ENCODE peak calls at places on chromosome X, in six cellular contexts. G is GM13976; Y is PC-9; H is activated T-helper 1 cell treated with anti-CD3 and anti-CD28 coated beads, Interleukin-2, amount 50 U/mL, for 16 hours; B is PC-3; I is cerebellar cortex. Q is an unnamed sample.

GRCh38 chrX:153521034-153521433 is 3.6 kb downstream of the ATP2B3 start:
- DNase-seq in H (no peak), B (no peak), I (peak; percentile 86), G (no peak), Y (peak; percentile 55), Q (peak; percentile 75)

GRCh38 chrX:13684361-13684760 is 4.6 kb upstream of the RAB9A start:
- DNase-seq in I (no peak), H (no peak), Y (no peak), G (no peak), B (no peak), Q (no peak)

GRCh38 chrX:23802431-23802830 is 19.5 kb downstream of the SAT1 start:
- DNase-seq in B (no peak), Y (no peak), G (no peak), I (no peak), H (no peak), Q (no peak)

GRCh38 chrX:12824944-12825343 is 33.7 kb downstream of the PRPS2 start:
- DNase-seq in G (no peak), Y (no peak), B (no peak), I (no peak), H (no peak), Q (peak; percentile 2)

GRCh38 chrX:111736571-111736970 is 55.6 kb downstream of the ALG13 start:
- DNase-seq in G (no peak), I (no peak), H (no peak), Y (no peak), B (no peak), Q (no peak)

GRCh38 chrX:129193357-129193756 is 329.9 kb downstream of the SMARCA1 start:
- DNase-seq in G (no peak), B (peak; percentile 24), I (no peak), H (no peak), Y (peak; percentile 5), Q (peak; percentile 81)

GRCh38 chrX:42975906-42976305 is 197.9 kb upstream of the PPP1R2C start:
- DNase-seq in Y (no peak), G (no peak), I (no peak), B (no peak), H (no peak), Q (no peak)

GRCh38 chrX:9687899-9688298 is 77.7 kb downstream of the GPR143 start:
- DNase-seq in G (no peak), B (no peak), I (no peak), H (no peak), Y (no peak), Q (no peak)

GRCh38 chrX:118459494-118459893 is 36.1 kb upstream of the DOCK11 start:
- DNase-seq in G (peak; percentile 46), H (no peak), Y (peak; percentile 19), B (peak; percentile 52), I (peak; percentile 36), Q (peak; percentile 29)

GRCh38 chrX:18582910-18583493 is 88.9 kb downstream of the RS1 start:
- DNase-seq in Y (no peak), B (no peak), H (no peak), I (no peak), G (no peak), Q (no peak)

GRCh38 chrX:15675490-15675921 is 10.9 kb upstream of the CLTRN start:
- DNase-seq in G (peak; percentile 84), H (no peak), Y (peak; percentile 84), I (no peak), B (peak; percentile 80), Q (peak; percentile 83)

GRCh38 chrX:154715825-154716224 is 35.1 kb downstream of the GAB3 start:
- DNase-seq in G (no peak), Y (no peak), B (peak; percentile 10), I (no peak), H (no peak), Q (no peak)

GRCh38 chrX:1754077-1754476 is 139.2 kb downstream of the ASMT start:
- DNase-seq in H (no peak), B (no peak), I (no peak), G (no peak), Y (no peak), Q (no peak)

GRCh38 chrX:19728915-19729314 is 158.5 kb downstream of the SH3KBP1 start:
- DNase-seq in Y (no peak), I (no peak), G (no peak), B (no peak), H (no peak), Q (no peak)

GRCh38 chrX:24175276-24175675 is 25.7 kb downstream of the ZFX start:
- DNase-seq in G (no peak), B (no peak), H (no peak), I (no peak), Y (no peak), Q (no peak)

GRCh38 chrX:46436744-46437143 is 108.5 kb downstream of the ZNF674 start:
- DNase-seq in Y (no peak), H (no peak), I (no peak), G (no peak), B (no peak), Q (no peak)

GRCh38 chrX:119541188-119541587 is 24.0 kb downstream of the STEEP1 start:
- DNase-seq in H (no peak), B (peak; percentile 71), I (no peak), Y (no peak), G (no peak), Q (no peak)

GRCh38 chrX:45505214-45505613 is 304.5 kb upstream of the DIPK2B start:
- DNase-seq in H (no peak), B (peak; percentile 32), G (no peak), Y (no peak), I (no peak), Q (no peak)

GRCh38 chrX:123962006-123962485 is 540 bp downstream of the STAG2 start:
- DNase-seq in G (no peak), I (peak; percentile 47), Y (no peak), B (no peak), H (no peak), Q (peak; percentile 48)

GRCh38 chrX:12153317-12153716 is 15.0 kb downstream of the FRMPD4 start:
- DNase-seq in B (no peak), Y (no peak), H (no peak), I (no peak), G (no peak), Q (no peak)

GRCh38 chrX:53280703-53281320 is 572 bp downstream of the IQSEC2 start:
- DNase-seq in I (no peak), G (no peak), B (peak; percentile 69), Y (peak; percentile 55), H (no peak), Q (peak; percentile 19)

GRCh38 chrX:154546354-154547244 is at the start of gene G6PD:
- DNase-seq in I (no peak), H (peak; percentile 52), G (peak; percentile 91), Y (peak; percentile 95), B (peak; percentile 73), Q (peak; percentile 84)

GRCh38 chrX:147848009-147848408 is 63.7 kb upstream of the FMR1 start:
- DNase-seq in G (no peak), B (peak; percentile 5), Y (peak; percentile 66), I (no peak), H (no peak), Q (peak; percentile 60)

GRCh38 chrX:107135076-107135964 is 16.7 kb upstream of the RBM41 start:
- DNase-seq in H (no peak), I (no peak), Y (peak; percentile 38), B (peak; percentile 70), G (no peak), Q (peak; percentile 88)

GRCh38 chrX:45424341-45424740 is 223.7 kb upstream of the DIPK2B start:
- DNase-seq in B (no peak), H (no peak), G (no peak), Y (no peak), I (no peak), Q (no peak)

GRCh38 chrX:64192040-64192439 is 13.5 kb downstream of the AMER1 start:
- DNase-seq in H (no peak), Y (no peak), B (no peak), G (no peak), I (no peak), Q (no peak)

GRCh38 chrX:76971393-76972376 is 475.5 kb upstream of the FGF16 start:
- DNase-seq in B (no peak), G (no peak), I (no peak), H (no peak), Y (no peak), Q (no peak)

Q was measured in HT-29.